ENCODE peak calls at places on chromosomes 7 and 10, in six cellular contexts. H, U, A, G, J and L are unnamed samples.

GRCh38 chr10:59465089-59465488 is 102.7 kb upstream of the FAM13C start:
- DNase-seq in H (peak), U (no peak), A (no peak), G (no peak), J (no peak), L (peak)

GRCh38 chr10:84590794-84591193 is 262.4 kb downstream of the CCSER2 start:
- DNase-seq in H (no peak), U (peak), A (no peak), G (no peak), J (no peak), L (no peak)

GRCh38 chr7:8908889-8909288 is 475.5 kb downstream of the NXPH1 start:
- DNase-seq in H (no peak), U (no peak), A (no peak), G (no peak), J (no peak), L (no peak)

GRCh38 chr7:4270941-4271715 is 411.0 kb upstream of the FOXK1 start:
- DNase-seq in H (no peak), U (no peak), A (no peak), G (no peak), J (no peak), L (no peak)

GRCh38 chr7:25843467-25843866 is 308.5 kb upstream of the NFE2L3 start:
- DNase-seq in H (no peak), U (no peak), A (no peak), G (no peak), J (no peak), L (no peak)

GRCh38 chr10:120945801-120946302 is 94.7 kb downstream of the WDR11 start:
- DNase-seq in H (no peak), U (no peak), A (no peak), G (peak), J (no peak), L (no peak)

GRCh38 chr10:30227481-30227880 is 121.6 kb downstream of the MTPAP start:
- DNase-seq in H (no peak), U (no peak), A (no peak), G (no peak), J (no peak), L (no peak)

GRCh38 chr7:4450483-4450882 is 231.6 kb upstream of the FOXK1 start:
- DNase-seq in H (no peak), U (no peak), A (no peak), G (no peak), J (no peak), L (no peak)

GRCh38 chr10:47253651-47254375 is 46.2 kb upstream of the GDF10 start:
- DNase-seq in H (no peak), U (no peak), A (no peak), G (no peak), J (no peak), L (no peak)

GRCh38 chr7:121244120-121244865 is 84.5 kb upstream of the WNT16 start:
- DNase-seq in H (no peak), U (peak), A (no peak), G (no peak), J (no peak), L (no peak)

GRCh38 chr7:125112741-125113309 is 183.2 kb upstream of the POT1 start:
- DNase-seq in H (no peak), U (no peak), A (no peak), G (no peak), J (no peak), L (no peak)

GRCh38 chr10:130958981-130959751 is 352.4 kb downstream of the TCERG1L start:
- DNase-seq in H (no peak), U (no peak), A (no peak), G (no peak), J (no peak), L (no peak)

GRCh38 chr7:29329686-29330085 is 135.1 kb downstream of the CHN2 start:
- DNase-seq in H (no peak), U (no peak), A (no peak), G (no peak), J (no peak), L (no peak)

GRCh38 chr7:101691822-101692384 is 62.8 kb upstream of the MYL10 start:
- DNase-seq in H (peak), U (no peak), A (no peak), G (no peak), J (no peak), L (peak)

GRCh38 chr10:13271552-13272163 is 28.2 kb downstream of the PHYH start:
- DNase-seq in H (peak), U (peak), A (peak), G (no peak), J (peak), L (peak)

GRCh38 chr10:100817268-100817839 is 72.0 kb downstream of the PAX2 start:
- DNase-seq in H (peak), U (peak), A (no peak), G (no peak), J (no peak), L (peak)